ENCODE peak calls at places on chromosome 17, in six cellular contexts. Q is GM12891, V is K562, D is H1, O is HepG2, X is GM12878. B is an unnamed sample.

GRCh38 chr17:1907818-1908698 is 78.3 kb downstream of the RPA1 start:
- DNase-seq in Q (no peak), V (no peak), D (peak; percentile 77), O (no peak), X (no peak), B (no peak)

GRCh38 chr17:73194514-73195222 is 1.8 kb downstream of the COG1 start:
- DNase-seq in Q (no peak), V (no peak), D (no peak), O (no peak), X (no peak), B (no peak)

GRCh38 chr17:70114405-70114804 is 39.4 kb downstream of the KCNJ16 start:
- DNase-seq in Q (no peak), V (no peak), D (no peak), O (no peak), X (no peak), B (no peak)

GRCh38 chr17:35750526-35751395 is 2.3 kb downstream of the GAS2L2 start:
- DNase-seq in Q (no peak), V (peak; percentile 61), D (no peak), O (no peak), X (no peak), B (no peak)

GRCh38 chr17:1713878-1714487 is 3.8 kb upstream of the TLCD2 start:
- DNase-seq in Q (no peak), V (no peak), D (peak; percentile 78), O (peak; percentile 75), X (no peak), B (no peak)

GRCh38 chr17:79793924-79794304 is 3.0 kb downstream of the CBX8 start:
- DNase-seq in Q (no peak), V (no peak), D (no peak), O (no peak), X (no peak), B (no peak)

GRCh38 chr17:42413464-42414040 is 9.5 kb downstream of the CAVIN1 start:
- DNase-seq in Q (no peak), V (no peak), D (no peak), O (no peak), X (no peak), B (no peak)

GRCh38 chr17:16398270-16399267 is 16.8 kb upstream of the TRPV2 start:
- DNase-seq in Q (peak; percentile 28), V (peak; percentile 56), D (no peak), O (peak; percentile 79), X (peak; percentile 35), B (peak; percentile 39)

GRCh38 chr17:75245011-75245410 is 16.4 kb downstream of the GGA3 start:
- DNase-seq in Q (no peak), V (peak; percentile 44), D (no peak), O (no peak), X (no peak), B (no peak)

GRCh38 chr17:17666111-17666714 is 15.0 kb upstream of the RAI1 start:
- DNase-seq in Q (no peak), V (no peak), D (no peak), O (peak; percentile 56), X (no peak), B (no peak)

GRCh38 chr17:83058478-83059167 is 20.8 kb upstream of the METRNL start:
- DNase-seq in Q (no peak), V (no peak), D (peak; percentile 37), O (no peak), X (no peak), B (no peak)

GRCh38 chr17:66412857-66413563 is 110.6 kb downstream of the PRKCA start:
- DNase-seq in Q (no peak), V (no peak), D (no peak), O (no peak), X (no peak), B (no peak)

GRCh38 chr17:57987582-57988300 is at the start of gene VEZF1:
- DNase-seq in Q (peak; percentile 73), V (peak; percentile 88), D (no peak), O (peak; percentile 68), X (no peak), B (peak; percentile 72)

GRCh38 chr17:78257810-78258322 is 26.4 kb downstream of the TMEM235 start:
- DNase-seq in Q (no peak), V (no peak), D (no peak), O (no peak), X (no peak), B (no peak)

GRCh38 chr17:28878981-28879380 is 18.6 kb downstream of the FLOT2 start:
- DNase-seq in Q (peak; percentile 70), V (peak; percentile 87), D (peak; percentile 75), O (peak; percentile 57), X (no peak), B (peak; percentile 62)

GRCh38 chr17:7354262-7354781 is 634 bp upstream of the TMEM95 start:
- DNase-seq in Q (no peak), V (no peak), D (no peak), O (no peak), X (no peak), B (no peak)

GRCh38 chr17:81665205-81666091 is 957 bp downstream of the OXLD1 start:
- DNase-seq in Q (peak; percentile 67), V (peak; percentile 55), D (no peak), O (peak; percentile 47), X (no peak), B (peak; percentile 65)

GRCh38 chr17:56777859-56778258 is 55.9 kb downstream of the C17orf67 start:
- DNase-seq in Q (no peak), V (no peak), D (no peak), O (no peak), X (no peak), B (no peak)

GRCh38 chr17:77089118-77089477 is 51.7 kb upstream of the SEC14L1 start:
- DNase-seq in Q (no peak), V (peak; percentile 33), D (no peak), O (peak; percentile 29), X (no peak), B (no peak)

GRCh38 chr17:20284018-20284417 is 183.3 kb downstream of the LGALS9B start:
- DNase-seq in Q (no peak), V (no peak), D (no peak), O (no peak), X (no peak), B (no peak)

GRCh38 chr17:19002805-19003542 is 1.6 kb downstream of the FAM83G start:
- DNase-seq in Q (no peak), V (no peak), D (no peak), O (no peak), X (no peak), B (no peak)

GRCh38 chr17:9239260-9239820 is 218.0 kb downstream of the NTN1 start:
- DNase-seq in Q (no peak), V (no peak), D (no peak), O (no peak), X (no peak), B (peak; percentile 37)

GRCh38 chr17:36608794-36609497 is 7.6 kb downstream of the MRM1 start:
- DNase-seq in Q (no peak), V (peak; percentile 73), D (peak; percentile 70), O (no peak), X (no peak), B (no peak)

GRCh38 chr17:5605452-5605851 is 21.1 kb upstream of the NLRP1 start:
- DNase-seq in Q (no peak), V (no peak), D (no peak), O (no peak), X (no peak), B (no peak)

GRCh38 chr17:34579979-34580684 is 750 bp downstream of the TMEM132E start:
- DNase-seq in Q (peak; percentile 37), V (no peak), D (peak; percentile 67), O (no peak), X (no peak), B (no peak)

GRCh38 chr17:60695960-60696359 is 18.3 kb downstream of the BCAS3 start:
- DNase-seq in Q (no peak), V (no peak), D (no peak), O (no peak), X (no peak), B (no peak)

GRCh38 chr17:33322063-33322462 is 29.0 kb upstream of the ASIC2 start:
- DNase-seq in Q (no peak), V (no peak), D (no peak), O (no peak), X (no peak), B (no peak)
- TF ChIP-seq POLR2A in Q (no peak), V (no peak), D (no peak), O (no peak), X (no peak), B (no peak)

GRCh38 chr17:45171338-45172231 is 9.9 kb downstream of the HEXIM2 start:
- DNase-seq in Q (no peak), V (no peak), D (no peak), O (peak; percentile 94), X (no peak), B (no peak)
- TF ChIP-seq POLR2AphosphoS5 in Q (no peak), V (no peak), D (no peak), O (peak; percentile 41), X (no peak), B (no peak)

GRCh38 chr17:68794636-68795503 is 160.3 kb downstream of the ABCA8 start:
- DNase-seq in Q (no peak), V (no peak), D (no peak), O (peak; percentile 41), X (no peak), B (no peak)
- TF ChIP-seq TAF1 in Q (no peak), V (no peak), D (no peak), O (no peak), X (no peak), B (no peak)

DNA sequence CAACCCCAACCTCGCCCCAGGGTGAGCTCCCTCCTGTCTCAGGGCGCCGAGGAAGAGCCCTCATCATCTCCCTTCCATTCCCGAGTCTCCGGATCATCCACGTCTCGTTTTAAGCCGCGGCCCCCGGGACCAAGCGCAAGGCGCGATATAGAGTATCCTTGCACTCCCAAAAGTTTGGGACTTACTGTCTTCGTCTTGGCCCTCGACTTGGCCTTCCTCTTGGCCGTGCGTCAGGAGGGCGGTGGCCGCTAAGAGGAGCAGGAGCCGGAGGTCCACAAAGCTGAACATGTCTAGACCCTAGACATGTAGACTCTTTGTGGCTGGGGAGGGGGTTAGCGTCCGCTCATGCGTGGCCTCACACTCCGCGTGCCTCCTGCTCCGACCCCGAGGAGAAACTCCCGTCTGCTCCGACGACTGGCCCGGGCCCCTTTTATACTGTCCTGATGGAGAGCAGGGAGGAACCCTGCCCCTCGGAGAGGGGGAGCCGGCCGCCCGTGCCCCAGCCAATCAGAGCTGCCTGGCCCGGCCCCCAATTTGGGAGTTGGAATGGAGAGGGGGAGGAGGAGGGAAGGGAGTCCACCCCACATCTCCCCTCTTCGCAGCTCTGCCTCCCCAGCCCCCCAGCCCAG is at the start of gene COL1A1:
- DNase-seq in Q (no peak), V (no peak), D (peak; percentile 76), O (no peak), X (no peak), B (no peak)
- TF ChIP-seq POLR2A in Q (no peak), V (no peak), D (no peak), O (no peak), X (no peak), B (no peak)

GRCh38 chr17:48587276-48588073 is 2.6 kb downstream of the HOXB3 start:
- DNase-seq in Q (no peak), V (no peak), D (no peak), O (no peak), X (no peak), B (no peak)
- TF ChIP-seq POLR2AphosphoS5 in Q (no peak), V (no peak), D (no peak), O (no peak), X (no peak), B (no peak)